ENCODE peak calls at places on chromosomes 6 and 20, in four cellular contexts. M, U, R and D are unnamed samples.

GRCh38 chr6:132209351-132209750 is 191.9 kb downstream of the MOXD1 start:
- DNase-seq in R (no peak), U (no peak), M (no peak), D (no peak)

GRCh38 chr20:32986331-32986966 is 17.8 kb downstream of the SUN5 start:
- DNase-seq in U (no peak), M (no peak), R (no peak), D (no peak)

GRCh38 chr6:110357696-110358535 is at the start of gene METTL24:
- DNase-seq in U (no peak), R (peak), M (peak), D (no peak)

GRCh38 chr6:12748815-12749521 is 32.4 kb downstream of the PHACTR1 start:
- DNase-seq in M (no peak), R (no peak), U (peak), D (no peak)

GRCh38 chr20:50959543-50960126 is 1.0 kb downstream of the MOCS3 start:
- DNase-seq in U (no peak), R (no peak), M (no peak), D (no peak)

GRCh38 chr6:169865346-169866139 is 114.1 kb downstream of the ERMARD start:
- DNase-seq in U (no peak), R (no peak), M (no peak), D (no peak)

GRCh38 chr6:97218912-97219311 is 64.1 kb downstream of the MMS22L start:
- DNase-seq in R (no peak), U (no peak), M (no peak), D (no peak)

GRCh38 chr6:85436408-85436807 is 13.5 kb upstream of the NT5E start:
- DNase-seq in M (no peak), R (no peak), U (peak), D (no peak)

GRCh38 chr6:90285611-90286381 is 10.8 kb downstream of the BACH2 start:
- DNase-seq in M (peak), U (peak), R (peak), D (peak)

GRCh38 chr20:36573798-36574277 is 441 bp downstream of the TGIF2 start:
- DNase-seq in R (no peak), U (no peak), M (no peak), D (no peak)

GRCh38 chr6:435442-436307 is 44.1 kb downstream of the IRF4 start:
- DNase-seq in R (no peak), M (no peak), U (no peak), D (no peak)

GRCh38 chr6:142907017-142907470 is 37.9 kb downstream of the HIVEP2 start:
- DNase-seq in M (no peak), R (no peak), U (no peak), D (no peak)

GRCh38 chr6:159151266-159151855 is 17.8 kb upstream of the FNDC1 start:
- DNase-seq in R (peak), U (no peak), M (peak), D (no peak)

GRCh38 chr6:142240203-142240602 is 61.6 kb upstream of the ADGRG6 start:
- DNase-seq in R (no peak), U (no peak), M (no peak), D (no peak)

GRCh38 chr6:33313105-33313708 is 671 bp downstream of the TAPBP start:
- DNase-seq in M (peak), U (no peak), R (no peak), D (no peak)

GRCh38 chr6:169590376-169590939 is 111.4 kb downstream of the WDR27 start:
- DNase-seq in U (no peak), R (no peak), M (no peak), D (no peak)

GRCh38 chr20:753897-754635 is 14.2 kb downstream of the SLC52A3 start:
- DNase-seq in M (no peak), U (no peak), R (no peak), D (no peak)

GRCh38 chr6:3770023-3770422 is 18.5 kb upstream of the PXDC1 start:
- DNase-seq in R (no peak), M (no peak), U (no peak), D (no peak)

GRCh38 chr6:144657691-144658090 is 372.6 kb downstream of the UTRN start:
- DNase-seq in M (no peak), U (no peak), R (no peak), D (no peak)

GRCh38 chr6:169363590-169363989 is 109.9 kb upstream of the THBS2 start:
- DNase-seq in M (no peak), R (no peak), U (peak), D (no peak)

GRCh38 chr6:43774776-43775583 is 5.0 kb downstream of the VEGFA start:
- DNase-seq in R (peak), M (peak), U (peak), D (no peak)

GRCh38 chr6:97240222-97240621 is 42.8 kb downstream of the MMS22L start:
- DNase-seq in M (no peak), R (no peak), U (peak), D (no peak)

GRCh38 chr6:105363100-105363754 is 39.7 kb downstream of the PREP start:
- DNase-seq in U (no peak), M (peak), R (peak), D (no peak)

GRCh38 chr6:37783831-37784584 is 35.5 kb upstream of the ZFAND3 start:
- DNase-seq in R (peak), M (peak), U (no peak), D (no peak)

GRCh38 chr6:24743265-24743943 is 24.4 kb upstream of the C6orf62 start:
- DNase-seq in M (peak), U (peak), R (no peak), D (peak)

GRCh38 chr6:67884442-67884841 is 750.6 kb upstream of the ADGRB3 start:
- DNase-seq in R (no peak), M (no peak), U (no peak), D (no peak)

GRCh38 chr20:58630063-58630462 is 21.0 kb upstream of the STX16 start:
- DNase-seq in R (no peak), U (peak), M (no peak), D (no peak)

GRCh38 chr6:131694832-131695426 is 6.3 kb downstream of the OR2A4 start:
- DNase-seq in R (peak), M (peak), U (peak), D (peak)

GRCh38 chr20:47126374-47126705 is 230.2 kb downstream of the ZMYND8 start:
- DNase-seq in U (no peak), R (no peak), M (no peak), D (no peak)

GRCh38 chr6:72712921-72713320 is 91.1 kb downstream of the KCNQ5 start:
- DNase-seq in R (no peak), M (no peak), U (no peak), D (no peak)

GRCh38 chr20:47620808-47621805 is 119.4 kb downstream of the NCOA3 start:
- DNase-seq in U (peak), R (peak), M (peak), D (peak)

GRCh38 chr6:169618526-169619490 is 83.0 kb downstream of the WDR27 start:
- DNase-seq in M (no peak), R (no peak), U (peak), D (no peak)

GRCh38 chr20:57167971-57168693 is 98.3 kb downstream of the BMP7 start:
- DNase-seq in M (peak), R (no peak), U (no peak), D (no peak)

GRCh38 chr20:18101125-18101820 is 36.4 kb upstream of the KAT14 start:
- DNase-seq in M (no peak), U (no peak), R (no peak), D (no peak)

GRCh38 chr6:168916576-168917207 is 337.0 kb downstream of the THBS2 start:
- DNase-seq in M (no peak), R (no peak), U (peak), D (no peak)

GRCh38 chr6:54102239-54102638 is 9.0 kb upstream of the MLIP start:
- DNase-seq in M (no peak), R (no peak), U (no peak), D (no peak)
- H3K27ac ChIP-seq in M (no peak), R (no peak), U (no peak), D (no peak)

DNA sequence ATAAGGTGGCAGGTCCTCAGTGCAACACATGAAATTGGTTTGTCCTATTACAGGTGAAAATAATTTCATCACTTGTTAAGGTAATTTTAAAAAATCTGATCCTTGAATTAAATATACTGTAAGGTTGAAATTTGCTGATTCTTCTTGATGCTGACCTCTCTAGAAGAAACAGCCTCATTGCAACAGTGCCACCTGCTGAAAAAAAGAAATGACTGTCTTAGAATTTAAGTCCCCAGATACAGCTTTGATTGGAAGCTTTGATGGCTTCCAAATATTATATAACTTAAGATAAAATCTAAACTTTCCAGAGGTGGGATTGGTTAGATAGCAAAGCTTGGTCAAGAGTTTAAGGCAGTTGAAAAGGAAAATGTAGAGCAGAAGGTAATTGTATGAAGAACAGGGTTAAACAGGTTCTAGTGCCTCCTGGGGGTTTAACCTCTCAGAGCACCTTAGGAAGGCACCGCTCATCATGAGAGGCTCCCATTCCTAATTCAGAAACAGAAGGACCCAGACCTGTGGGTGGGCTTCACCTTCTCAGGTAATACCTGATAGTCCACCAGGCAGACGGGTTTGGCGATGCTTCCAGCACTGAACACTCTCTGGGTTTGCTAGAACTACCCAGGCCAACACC is 401.0 kb downstream of the PAX1 start:
- DNase-seq in M (peak), U (no peak), R (peak), D (peak)
- TF ChIP-seq CTCF in M (peak), U (peak), R (no peak), D (peak)

GRCh38 chr6:154358019-154358545 is 1.5 kb upstream of the IPCEF1 start:
- DNase-seq in U (no peak), M (no peak), R (no peak), D (no peak)

GRCh38 chr6:154356118-154356517 is 485 bp downstream of the IPCEF1 start:
- DNase-seq in R (no peak), M (no peak), U (no peak), D (no peak)

GRCh38 chr6:154356690-154357089 is at the start of gene IPCEF1:
- DNase-seq in M (no peak), U (no peak), R (no peak), D (no peak)

GRCh38 chr6:154361476-154361875 is 4.9 kb upstream of the IPCEF1 start:
- DNase-seq in U (no peak), M (no peak), R (no peak), D (no peak)

DNA sequence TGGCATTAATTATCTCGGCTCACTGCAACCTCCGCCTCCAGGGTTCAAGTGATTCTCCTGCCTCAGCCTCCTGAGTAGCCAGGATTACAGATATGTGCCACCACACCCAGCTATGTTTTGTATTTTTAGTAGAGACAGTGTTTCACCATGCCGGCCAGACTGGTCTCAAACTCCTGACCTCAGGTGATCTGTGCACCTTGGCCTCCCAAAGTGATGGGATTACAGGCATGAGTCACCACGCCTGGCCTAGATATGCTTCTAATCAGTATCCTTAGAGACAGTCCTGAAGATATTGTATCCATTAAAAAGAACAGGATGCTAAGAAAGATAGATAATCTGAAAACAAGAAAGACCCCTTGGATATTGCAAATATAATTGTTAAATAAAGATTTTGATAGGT is 3.1 kb upstream of the IPCEF1 start:
- DNase-seq in M (no peak), U (no peak), R (no peak), D (no peak)
- H3K27ac ChIP-seq in M (no peak), U (no peak), R (no peak), D (no peak)

DNA sequence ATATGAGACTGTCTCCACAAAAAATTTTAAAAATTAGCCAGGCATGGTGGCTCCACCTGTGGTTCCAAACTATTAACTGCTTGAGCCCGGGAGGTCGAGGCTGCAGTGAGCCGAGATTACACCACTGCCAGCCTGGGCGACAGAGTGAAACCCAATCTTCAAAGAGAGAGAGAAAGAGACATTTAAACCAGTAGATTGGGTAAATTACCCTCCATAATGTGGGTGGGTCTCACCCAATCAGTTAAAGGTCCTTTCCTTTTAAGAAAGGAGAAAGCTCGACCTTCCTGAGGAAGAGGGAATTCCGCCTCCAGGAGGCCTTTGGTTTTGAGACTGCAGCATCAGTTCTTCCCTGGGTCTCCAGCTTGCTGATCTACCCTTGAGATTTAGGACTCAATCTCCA is 25.2 kb upstream of the SCML4 start:
- DNase-seq in M (no peak), R (no peak), U (no peak), D (no peak)
- TF ChIP-seq CTCF in M (no peak), R (no peak), U (no peak), D (no peak)

DNA sequence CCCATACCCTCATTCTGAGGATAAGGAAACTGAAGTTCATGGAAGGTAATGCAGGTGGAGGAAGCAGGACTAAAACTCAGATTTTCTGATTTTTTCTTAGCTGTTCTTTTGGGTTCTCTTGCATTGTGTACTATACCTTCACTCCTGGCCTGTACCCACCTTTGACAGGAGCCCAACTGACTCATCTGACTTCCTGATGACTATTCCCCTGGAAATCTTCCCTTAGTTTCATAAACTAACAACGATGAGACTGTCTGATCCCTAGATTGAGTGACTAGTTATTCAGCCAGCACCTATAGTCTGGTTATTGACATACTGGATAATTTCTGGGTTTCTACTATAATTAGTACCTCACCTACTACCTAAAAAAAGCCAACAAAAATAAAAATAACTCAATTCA is 10.1 kb downstream of the CRYBG1 start:
- DNase-seq in M (no peak), R (no peak), U (no peak), D (no peak)
- H3K27ac ChIP-seq in M (no peak), R (no peak), U (no peak), D (no peak)

GRCh38 chr20:43837856-43838702 is 76.6 kb upstream of the TOX2 start:
- DNase-seq in M (no peak), R (no peak), U (no peak), D (no peak)

GRCh38 chr20:43839793-43840199 is 74.9 kb upstream of the TOX2 start:
- DNase-seq in R (no peak), U (no peak), M (no peak), D (no peak)

GRCh38 chr20:43842126-43843020 is 72.3 kb upstream of the TOX2 start:
- DNase-seq in M (no peak), R (no peak), U (no peak), D (no peak)

GRCh38 chr20:43838703-43839060 is 76.0 kb upstream of the TOX2 start:
- DNase-seq in R (no peak), M (no peak), U (no peak), D (no peak)

DNA sequence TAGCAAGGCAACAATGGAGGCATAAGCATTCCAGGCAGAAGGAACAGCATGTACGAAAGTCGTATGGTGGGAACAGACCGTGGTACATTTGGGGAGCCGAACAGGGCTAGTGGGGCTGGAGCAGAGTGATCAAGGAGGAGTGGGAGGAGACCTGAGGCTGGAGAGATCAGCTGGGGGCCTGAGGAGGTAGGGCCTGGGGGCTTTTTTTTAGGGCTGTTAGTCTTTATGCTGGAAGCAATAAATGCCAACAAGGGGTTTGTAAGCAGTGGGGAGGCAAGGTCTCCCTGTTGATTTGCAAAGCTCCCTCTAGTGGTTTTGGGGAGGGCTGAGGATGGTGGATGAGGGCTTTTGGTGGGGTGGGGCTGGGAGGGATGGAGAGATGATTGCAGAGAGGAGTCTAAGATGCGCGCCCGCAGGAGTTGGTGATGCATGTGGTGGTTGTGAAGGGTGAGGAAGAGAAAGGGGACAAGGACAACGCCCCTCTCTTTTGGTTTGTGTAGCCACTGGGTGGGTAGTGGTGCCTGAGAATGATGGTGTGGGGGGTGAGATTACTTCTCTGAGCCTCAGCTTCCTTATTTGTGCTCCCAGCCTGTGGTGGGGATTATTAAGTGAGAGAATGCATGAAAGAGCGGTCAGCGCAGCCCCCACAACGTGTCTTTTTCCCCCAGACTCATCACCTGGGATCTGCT is 74.1 kb upstream of the TOX2 start:
- DNase-seq in U (no peak), M (no peak), R (no peak), D (no peak)
- TF ChIP-seq CTCF in U (peak), M (peak), R (peak), D (peak)

DNA sequence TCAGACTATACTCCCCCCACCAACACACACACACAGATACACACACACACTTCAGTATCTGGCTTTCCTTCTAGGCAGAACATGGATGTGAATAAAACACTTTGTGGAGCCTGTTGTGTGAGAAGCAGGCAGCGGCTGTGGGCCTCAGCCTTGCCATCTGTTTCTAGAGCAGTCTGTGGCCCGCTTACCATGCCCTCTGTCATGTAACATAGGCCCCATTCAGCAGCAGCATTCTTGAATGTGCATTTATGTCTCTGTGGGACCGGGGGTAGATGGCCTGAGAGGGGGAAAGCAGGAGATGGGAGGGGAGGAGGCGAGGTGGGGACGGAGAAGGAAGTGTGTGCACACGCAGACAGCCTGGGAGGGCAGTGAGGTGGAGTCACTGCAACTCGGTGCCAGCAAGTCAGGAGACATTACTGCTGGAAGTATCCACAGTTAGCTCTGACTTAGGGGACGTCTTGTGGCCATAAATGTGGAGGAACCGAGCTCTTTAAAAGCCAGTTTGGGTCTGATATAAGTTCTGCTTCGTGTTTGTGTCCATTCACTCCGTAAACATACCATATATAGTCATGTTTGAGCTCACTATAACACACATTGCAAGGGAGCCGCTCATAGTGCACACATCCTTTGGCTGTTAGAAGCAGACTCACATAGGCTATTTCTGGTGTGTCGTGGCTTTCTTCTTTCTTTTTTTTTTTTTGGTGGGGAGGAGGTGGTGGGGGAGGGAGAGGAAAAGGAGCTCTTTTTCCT is 38.5 kb downstream of the RREB1 start:
- DNase-seq in M (peak), U (peak), R (no peak), D (no peak)
- H3K27ac ChIP-seq in M (peak), U (peak), R (peak), D (peak)

GRCh38 chr6:51936536-51936935 is 150.9 kb downstream of the PKHD1 start:
- DNase-seq in M (no peak), R (no peak), U (no peak), D (no peak)

GRCh38 chr6:51930602-51931001 is 156.8 kb downstream of the PKHD1 start:
- DNase-seq in U (no peak), M (no peak), R (no peak), D (no peak)

GRCh38 chr6:51936941-51937340 is 150.5 kb downstream of the PKHD1 start:
- DNase-seq in R (no peak), M (no peak), U (no peak), D (no peak)

GRCh38 chr6:51932956-51933355 is 154.5 kb downstream of the PKHD1 start:
- DNase-seq in R (no peak), U (no peak), M (no peak), D (no peak)

GRCh38 chr6:51934098-51934497 is 153.3 kb downstream of the PKHD1 start:
- DNase-seq in M (no peak), R (no peak), U (no peak), D (no peak)
- TF ChIP-seq CTCF in M (no peak), R (no peak), U (no peak), D (peak)